ENCODE peak calls at places on chromosome 6, in four cellular contexts. A, L, I and D are unnamed samples.

GRCh38 chr6:27290850-27291208 is 21.2 kb downstream of the POM121L2 start:
- DNase-seq in A (no peak), L (no peak), I (no peak), D (no peak)

GRCh38 chr6:74000582-74000981 is 304.6 kb downstream of the CD109 start:
- DNase-seq in A (no peak), L (no peak), I (no peak), D (no peak)

GRCh38 chr6:53517021-53517420 is 27.9 kb downstream of the GCLC start:
- DNase-seq in A (no peak), L (no peak), I (no peak), D (no peak)

GRCh38 chr6:36924778-36925396 is 29.7 kb upstream of the PI16 start:
- DNase-seq in A (no peak), L (no peak), I (no peak), D (no peak)

GRCh38 chr6:167401525-167402194 is 76.8 kb downstream of the TTLL2 start:
- DNase-seq in A (no peak), L (no peak), I (peak; percentile 75), D (no peak)

GRCh38 chr6:150146436-150146835 is 3.6 kb downstream of the PPP1R14C start:
- DNase-seq in A (no peak), L (no peak), I (no peak), D (no peak)

GRCh38 chr6:140269766-140270165 is 895.3 kb upstream of the CITED2 start:
- DNase-seq in A (no peak), L (peak; percentile 52), I (no peak), D (peak; percentile 26)

GRCh38 chr6:53673138-53673801 is 7.7 kb upstream of the KLHL31 start:
- DNase-seq in A (peak; percentile 21), L (peak; percentile 76), I (no peak), D (no peak)

GRCh38 chr6:169811521-169812256 is 60.3 kb downstream of the ERMARD start:
- DNase-seq in A (no peak), L (no peak), I (peak; percentile 13), D (no peak)

GRCh38 chr6:53134601-53135235 is 13.9 kb downstream of the GCM1 start:
- DNase-seq in A (no peak), L (no peak), I (no peak), D (no peak)

GRCh38 chr6:82881519-82881918 is 184.1 kb downstream of the UBE3D start:
- DNase-seq in A (no peak), L (no peak), I (no peak), D (no peak)

GRCh38 chr6:159981591-159982245 is 12.8 kb downstream of the IGF2R start:
- DNase-seq in A (no peak), L (peak; percentile 89), I (no peak), D (no peak)

GRCh38 chr6:105600342-105601293 is 197.7 kb upstream of the PREP start:
- DNase-seq in A (peak; percentile 51), L (peak; percentile 89), I (no peak), D (peak; percentile 96)

GRCh38 chr6:53250761-53251672 is 97.7 kb downstream of the ELOVL5 start:
- DNase-seq in A (no peak), L (peak; percentile 39), I (no peak), D (no peak)

GRCh38 chr6:88367248-88367647 is 201.1 kb upstream of the CNR1 start:
- DNase-seq in A (no peak), L (no peak), I (no peak), D (no peak)
- H3K27ac ChIP-seq in A (peak overlapping the region; percentile 71), L (no peak overlapping the region), I (no peak overlapping the region), D (no peak overlapping the region)

GRCh38 chr6:163728442-163729126 is 314.1 kb downstream of the QKI start:
- DNase-seq in A (no peak), L (no peak), I (no peak), D (no peak)
- H3K27ac ChIP-seq in A (no peak overlapping the region), L (no peak overlapping the region), I (no peak overlapping the region), D (no peak overlapping the region)

GRCh38 chr6:125945378-125946141 is 11.0 kb upstream of the HINT3 start:
- DNase-seq in A (no peak), L (peak; percentile 82), I (no peak), D (no peak)
- H3K27ac ChIP-seq in A (peak overlapping the region; percentile 93), L (peak overlapping the region; percentile 67), I (peak overlapping the region; percentile 83), D (peak overlapping the region; percentile 71)

GRCh38 chr6:106702046-106702445 is 72.7 kb downstream of the QRSL1 start:
- DNase-seq in A (no peak), L (no peak), I (peak; percentile 17), D (no peak)
- H3K27ac ChIP-seq in A (peak overlapping the region; percentile 4), L (no peak overlapping the region), I (peak overlapping the region; percentile 8), D (no peak overlapping the region)

GRCh38 chr6:113623124-113623523 is 234.0 kb upstream of the MARCKS start:
- DNase-seq in A (no peak), L (no peak), I (no peak), D (no peak)

GRCh38 chr6:113627480-113627879 is 229.7 kb upstream of the MARCKS start:
- DNase-seq in A (no peak), L (no peak), I (no peak), D (no peak)

GRCh38 chr6:113625850-113626249 is 231.3 kb upstream of the MARCKS start:
- DNase-seq in A (no peak), L (no peak), I (no peak), D (no peak)

GRCh38 chr6:113629940-113630339 is 227.2 kb upstream of the MARCKS start:
- DNase-seq in A (no peak), L (no peak), I (no peak), D (no peak)

GRCh38 chr6:113626470-113626869 is 230.7 kb upstream of the MARCKS start:
- DNase-seq in A (no peak), L (no peak), I (no peak), D (no peak)
- H3K27ac ChIP-seq in A (no peak overlapping the region), L (no peak overlapping the region), I (no peak overlapping the region), D (no peak overlapping the region)